ENCODE peak calls at places on chromosomes 12 and 14, in ten cellular contexts. One of them, this sample, is unnamed.

GRCh38 chr12:109473006-109473405 is 4.1 kb downstream of the KCTD10 start:
- DNase-seq in endothelial cell: no peak
- DNase-seq in Peyer's patch: no peak
- DNase-seq in foreskin fibroblast: no peak
- DNase-seq in IMR-90: no peak
- DNase-seq in left lung: no peak
- DNase-seq in ovary: no peak
- DNase-seq in psoas muscle: no peak
- DNase-seq in astrocyte: no peak
- DNase-seq in HCT116: no peak
- DNase-seq in this sample: no peak

GRCh38 chr12:73678335-73678734 is 859.3 kb upstream of the ATXN7L3B start:
- DNase-seq in endothelial cell: no peak
- DNase-seq in Peyer's patch: no peak
- DNase-seq in foreskin fibroblast: no peak
- DNase-seq in IMR-90: no peak
- DNase-seq in left lung: no peak
- DNase-seq in ovary: no peak
- DNase-seq in psoas muscle: no peak
- DNase-seq in astrocyte: no peak
- DNase-seq in HCT116: no peak
- DNase-seq in this sample: no peak

GRCh38 chr12:106248849-106249371 is 1.1 kb upstream of the CKAP4 start:
- DNase-seq in endothelial cell: no peak
- DNase-seq in Peyer's patch: peak
- DNase-seq in foreskin fibroblast: peak
- DNase-seq in IMR-90: peak
- DNase-seq in left lung: no peak
- DNase-seq in ovary: no peak
- DNase-seq in psoas muscle: no peak
- DNase-seq in astrocyte: peak
- DNase-seq in HCT116: no peak
- DNase-seq in this sample: no peak

GRCh38 chr12:1443421-1444141 is 150.8 kb downstream of the FBXL14 start:
- DNase-seq in endothelial cell: no peak
- DNase-seq in Peyer's patch: no peak
- DNase-seq in foreskin fibroblast: peak
- DNase-seq in IMR-90: peak
- DNase-seq in left lung: no peak
- DNase-seq in ovary: peak
- DNase-seq in psoas muscle: no peak
- DNase-seq in astrocyte: peak
- DNase-seq in HCT116: no peak
- DNase-seq in this sample: no peak

GRCh38 chr14:68451676-68452387 is 341.0 kb downstream of the ZFP36L1 start:
- DNase-seq in endothelial cell: no peak
- DNase-seq in Peyer's patch: peak
- DNase-seq in foreskin fibroblast: no peak
- DNase-seq in IMR-90: no peak
- DNase-seq in left lung: no peak
- DNase-seq in ovary: no peak
- DNase-seq in psoas muscle: peak
- DNase-seq in astrocyte: no peak
- DNase-seq in HCT116: no peak
- DNase-seq in this sample: no peak

GRCh38 chr14:91377700-91378652 is 39.6 kb downstream of the CCDC88C start:
- DNase-seq in endothelial cell: no peak
- DNase-seq in Peyer's patch: peak
- DNase-seq in foreskin fibroblast: peak
- DNase-seq in IMR-90: no peak
- DNase-seq in left lung: no peak
- DNase-seq in ovary: no peak
- DNase-seq in psoas muscle: peak
- DNase-seq in astrocyte: no peak
- DNase-seq in HCT116: no peak
- DNase-seq in this sample: no peak

GRCh38 chr14:87797001-87797400 is 196.0 kb downstream of the GALC start:
- DNase-seq in endothelial cell: no peak
- DNase-seq in Peyer's patch: no peak
- DNase-seq in foreskin fibroblast: no peak
- DNase-seq in IMR-90: no peak
- DNase-seq in left lung: no peak
- DNase-seq in ovary: no peak
- DNase-seq in psoas muscle: no peak
- DNase-seq in astrocyte: no peak
- DNase-seq in HCT116: no peak
- DNase-seq in this sample: no peak

GRCh38 chr12:13241833-13242232 is 45.3 kb downstream of the EMP1 start:
- DNase-seq in endothelial cell: no peak
- DNase-seq in Peyer's patch: peak
- DNase-seq in foreskin fibroblast: peak
- DNase-seq in IMR-90: peak
- DNase-seq in left lung: no peak
- DNase-seq in ovary: no peak
- DNase-seq in psoas muscle: no peak
- DNase-seq in astrocyte: no peak
- DNase-seq in HCT116: peak
- DNase-seq in this sample: no peak

GRCh38 chr14:36738269-36738668 is 76.6 kb downstream of the PAX9 start:
- DNase-seq in endothelial cell: no peak
- DNase-seq in Peyer's patch: no peak
- DNase-seq in foreskin fibroblast: no peak
- DNase-seq in IMR-90: no peak
- DNase-seq in left lung: no peak
- DNase-seq in ovary: no peak
- DNase-seq in psoas muscle: no peak
- DNase-seq in astrocyte: no peak
- DNase-seq in HCT116: no peak
- DNase-seq in this sample: no peak

GRCh38 chr12:93302331-93303229 is 75.1 kb upstream of the NUDT4 start:
- DNase-seq in endothelial cell: no peak
- DNase-seq in Peyer's patch: no peak
- DNase-seq in foreskin fibroblast: peak
- DNase-seq in IMR-90: peak
- DNase-seq in left lung: no peak
- DNase-seq in ovary: no peak
- DNase-seq in psoas muscle: no peak
- DNase-seq in astrocyte: peak
- DNase-seq in HCT116: no peak
- DNase-seq in this sample: no peak

GRCh38 chr14:34906287-34906686 is 31.1 kb upstream of the BAZ1A start:
- DNase-seq in endothelial cell: no peak
- DNase-seq in Peyer's patch: no peak
- DNase-seq in foreskin fibroblast: no peak
- DNase-seq in IMR-90: no peak
- DNase-seq in left lung: no peak
- DNase-seq in ovary: no peak
- DNase-seq in psoas muscle: no peak
- DNase-seq in astrocyte: no peak
- DNase-seq in HCT116: no peak
- DNase-seq in this sample: no peak

GRCh38 chr14:34912966-34913365 is 37.8 kb upstream of the BAZ1A start:
- DNase-seq in endothelial cell: no peak
- DNase-seq in Peyer's patch: no peak
- DNase-seq in foreskin fibroblast: no peak
- DNase-seq in IMR-90: no peak
- DNase-seq in left lung: no peak
- DNase-seq in ovary: no peak
- DNase-seq in psoas muscle: no peak
- DNase-seq in astrocyte: no peak
- DNase-seq in HCT116: no peak
- DNase-seq in this sample: no peak

GRCh38 chr14:34913619-34914018 is 38.5 kb upstream of the BAZ1A start:
- DNase-seq in endothelial cell: no peak
- DNase-seq in Peyer's patch: no peak
- DNase-seq in foreskin fibroblast: no peak
- DNase-seq in IMR-90: no peak
- DNase-seq in left lung: no peak
- DNase-seq in ovary: no peak
- DNase-seq in psoas muscle: no peak
- DNase-seq in astrocyte: no peak
- DNase-seq in HCT116: no peak
- DNase-seq in this sample: no peak

GRCh38 chr14:34911209-34912150 is 36.3 kb upstream of the BAZ1A start:
- DNase-seq in endothelial cell: no peak
- DNase-seq in Peyer's patch: no peak
- DNase-seq in foreskin fibroblast: no peak
- DNase-seq in IMR-90: peak
- DNase-seq in left lung: no peak
- DNase-seq in ovary: no peak
- DNase-seq in psoas muscle: no peak
- DNase-seq in astrocyte: peak
- DNase-seq in HCT116: no peak
- DNase-seq in this sample: no peak

GRCh38 chr14:34912182-34912581 is 37.0 kb upstream of the BAZ1A start:
- DNase-seq in endothelial cell: no peak
- DNase-seq in Peyer's patch: no peak
- DNase-seq in foreskin fibroblast: no peak
- DNase-seq in IMR-90: no peak
- DNase-seq in left lung: no peak
- DNase-seq in ovary: no peak
- DNase-seq in psoas muscle: no peak
- DNase-seq in astrocyte: no peak
- DNase-seq in HCT116: no peak
- DNase-seq in this sample: no peak
- TF ChIP-seq CTCF in endothelial cell: no peak
- TF ChIP-seq CTCF in Peyer's patch: no peak
- TF ChIP-seq CTCF in foreskin fibroblast: no peak
- TF ChIP-seq CTCF in IMR-90: no peak
- TF ChIP-seq CTCF in left lung: no peak
- TF ChIP-seq CTCF in ovary: no peak
- TF ChIP-seq CTCF in psoas muscle: no peak
- TF ChIP-seq CTCF in astrocyte: no peak
- TF ChIP-seq CTCF in HCT116: peak
- TF ChIP-seq CTCF in this sample: no peak

GRCh38 chr14:104926619-104927431 is 2.1 kb downstream of the PLD4 start:
- DNase-seq in endothelial cell: no peak
- DNase-seq in Peyer's patch: peak
- DNase-seq in foreskin fibroblast: no peak
- DNase-seq in IMR-90: no peak
- DNase-seq in left lung: peak
- DNase-seq in ovary: no peak
- DNase-seq in psoas muscle: no peak
- DNase-seq in astrocyte: no peak
- DNase-seq in HCT116: no peak
- DNase-seq in this sample: peak
- TF ChIP-seq CTCF in endothelial cell: no peak
- TF ChIP-seq CTCF in Peyer's patch: no peak
- TF ChIP-seq CTCF in foreskin fibroblast: no peak
- TF ChIP-seq CTCF in IMR-90: no peak
- TF ChIP-seq CTCF in left lung: no peak
- TF ChIP-seq CTCF in ovary: no peak
- TF ChIP-seq CTCF in psoas muscle: no peak
- TF ChIP-seq CTCF in astrocyte: no peak
- TF ChIP-seq CTCF in HCT116: no peak
- TF ChIP-seq CTCF in this sample: no peak

GRCh38 chr12:64633940-64634337 is 23.6 kb downstream of the RASSF3 start:
- DNase-seq in endothelial cell: no peak
- DNase-seq in Peyer's patch: peak
- DNase-seq in foreskin fibroblast: peak
- DNase-seq in IMR-90: peak
- DNase-seq in left lung: peak
- DNase-seq in ovary: no peak
- DNase-seq in psoas muscle: no peak
- DNase-seq in astrocyte: peak
- DNase-seq in HCT116: no peak
- DNase-seq in this sample: no peak
- TF ChIP-seq CTCF in endothelial cell: no peak
- TF ChIP-seq CTCF in Peyer's patch: no peak
- TF ChIP-seq CTCF in foreskin fibroblast: no peak
- TF ChIP-seq CTCF in IMR-90: no peak
- TF ChIP-seq CTCF in left lung: no peak
- TF ChIP-seq CTCF in ovary: no peak
- TF ChIP-seq CTCF in psoas muscle: no peak
- TF ChIP-seq CTCF in astrocyte: no peak
- TF ChIP-seq CTCF in HCT116: no peak
- TF ChIP-seq CTCF in this sample: no peak

GRCh38 chr14:72632727-72633126 is 261.2 kb downstream of the DPF3 start:
- DNase-seq in endothelial cell: no peak
- DNase-seq in Peyer's patch: no peak
- DNase-seq in foreskin fibroblast: no peak
- DNase-seq in IMR-90: no peak
- DNase-seq in left lung: no peak
- DNase-seq in ovary: no peak
- DNase-seq in psoas muscle: no peak
- DNase-seq in astrocyte: no peak
- DNase-seq in HCT116: no peak
- DNase-seq in this sample: no peak

GRCh38 chr14:72636094-72636493 is 257.8 kb downstream of the DPF3 start:
- DNase-seq in endothelial cell: no peak
- DNase-seq in Peyer's patch: no peak
- DNase-seq in foreskin fibroblast: no peak
- DNase-seq in IMR-90: peak
- DNase-seq in left lung: no peak
- DNase-seq in ovary: no peak
- DNase-seq in psoas muscle: no peak
- DNase-seq in astrocyte: no peak
- DNase-seq in HCT116: no peak
- DNase-seq in this sample: no peak

GRCh38 chr14:72633551-72633950 is 260.4 kb downstream of the DPF3 start:
- DNase-seq in endothelial cell: no peak
- DNase-seq in Peyer's patch: no peak
- DNase-seq in foreskin fibroblast: peak
- DNase-seq in IMR-90: no peak
- DNase-seq in left lung: no peak
- DNase-seq in ovary: no peak
- DNase-seq in psoas muscle: no peak
- DNase-seq in astrocyte: no peak
- DNase-seq in HCT116: no peak
- DNase-seq in this sample: no peak

GRCh38 chr14:72636871-72637270 is 257.0 kb downstream of the DPF3 start:
- DNase-seq in endothelial cell: no peak
- DNase-seq in Peyer's patch: no peak
- DNase-seq in foreskin fibroblast: no peak
- DNase-seq in IMR-90: no peak
- DNase-seq in left lung: no peak
- DNase-seq in ovary: no peak
- DNase-seq in psoas muscle: no peak
- DNase-seq in astrocyte: no peak
- DNase-seq in HCT116: no peak
- DNase-seq in this sample: no peak

DNA sequence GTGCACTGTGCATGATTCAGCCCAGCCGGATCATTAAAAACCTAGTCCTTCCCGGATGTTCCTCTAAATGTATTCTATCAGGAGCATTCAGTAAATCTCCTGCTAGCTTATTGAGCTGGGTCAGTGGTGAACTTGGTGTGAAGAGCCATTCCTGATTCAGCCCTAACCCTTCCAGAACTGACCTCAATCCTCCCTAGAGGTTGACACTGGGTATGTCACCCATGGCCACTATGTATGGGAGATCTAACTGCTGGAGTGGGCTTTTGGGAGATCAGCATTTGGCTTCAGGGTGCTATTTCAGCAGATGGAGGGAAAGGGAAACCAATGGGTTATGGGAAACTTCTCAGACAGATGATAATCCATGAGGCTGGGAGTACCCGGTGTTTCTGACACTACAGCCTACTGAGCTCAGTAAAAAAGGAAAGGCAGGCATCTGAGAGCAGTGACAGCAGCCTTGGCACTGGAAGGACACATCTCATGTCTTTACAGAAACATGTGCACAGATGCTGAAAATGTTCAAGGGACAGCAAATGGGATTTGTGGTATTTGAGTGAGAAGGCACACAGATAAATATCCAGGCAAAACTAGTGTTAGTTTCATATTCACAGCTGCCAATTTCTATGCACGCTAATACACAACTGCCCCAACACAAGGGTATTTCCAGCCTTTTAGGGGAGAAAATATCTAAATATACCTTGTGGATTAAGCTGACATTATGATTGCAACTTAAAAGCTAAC is 258.8 kb downstream of the DPF3 start:
- DNase-seq in endothelial cell: no peak
- DNase-seq in Peyer's patch: no peak
- DNase-seq in foreskin fibroblast: no peak
- DNase-seq in IMR-90: no peak
- DNase-seq in left lung: no peak
- DNase-seq in ovary: no peak
- DNase-seq in psoas muscle: no peak
- DNase-seq in astrocyte: no peak
- DNase-seq in HCT116: no peak
- DNase-seq in this sample: no peak
- TF ChIP-seq CTCF in endothelial cell: no peak
- TF ChIP-seq CTCF in Peyer's patch: no peak
- TF ChIP-seq CTCF in foreskin fibroblast: no peak
- TF ChIP-seq CTCF in IMR-90: no peak
- TF ChIP-seq CTCF in left lung: no peak
- TF ChIP-seq CTCF in ovary: no peak
- TF ChIP-seq CTCF in psoas muscle: no peak
- TF ChIP-seq CTCF in astrocyte: no peak
- TF ChIP-seq CTCF in HCT116: peak
- TF ChIP-seq CTCF in this sample: no peak